ENCODE peak calls at places on chromosomes 5 and 9, in ten cellular contexts. X is IMR-90, N is GM23338, E is tibial artery, S is pancreas, Q is lower lobe of right lung, I is right lobe of liver, A is fibroblast of lung, H is esophagus muscularis mucosa, U is thoracic aorta. P is an unnamed sample.

GRCh38 chr9:81318571-81318970 is 370.8 kb downstream of the TLE1 start:
- DNase-seq in X (peak; percentile 72), E (no peak), N (no peak), Q (no peak), U (no peak), I (no peak), H (no peak), S (no peak), A (peak; percentile 49), P (peak; percentile 32)

GRCh38 chr5:5209510-5210286 is 69.6 kb downstream of the ADAMTS16 start:
- DNase-seq in N (no peak), E (no peak), U (no peak), X (no peak), I (no peak), S (no peak), H (no peak), A (no peak), Q (no peak), P (no peak)

GRCh38 chr9:92947268-92948031 is at the start of gene FGD3:
- DNase-seq in X (no peak), H (no peak), S (peak; percentile 46), A (no peak), I (no peak), N (peak; percentile 46), U (no peak), E (no peak), Q (no peak), P (no peak)

GRCh38 chr9:106581973-106582372 is 281.0 kb upstream of the ZNF462 start:
- DNase-seq in E (no peak), S (no peak), X (no peak), Q (no peak), A (no peak), I (no peak), U (no peak), N (no peak), H (no peak), P (no peak)

GRCh38 chr9:110033869-110034268 is 174.1 kb downstream of the C9orf152 start:
- DNase-seq in I (no peak), Q (no peak), X (no peak), H (no peak), N (peak; percentile 48), A (no peak), S (no peak), E (no peak), U (no peak), P (no peak)

GRCh38 chr9:91056917-91057316 is 255.3 kb downstream of the SYK start:
- DNase-seq in X (peak; percentile 60), Q (no peak), A (peak; percentile 33), I (no peak), U (no peak), E (no peak), H (no peak), S (no peak), N (no peak), P (peak; percentile 15)

GRCh38 chr9:35603506-35603985 is 1.5 kb upstream of the TESK1 start:
- DNase-seq in X (peak; percentile 86), H (peak; percentile 95), U (no peak), I (peak; percentile 40), A (peak; percentile 91), S (no peak), Q (peak; percentile 66), N (peak; percentile 9), E (peak; percentile 94), P (peak; percentile 53)

GRCh38 chr5:171712616-171713015 is 73.0 kb upstream of the SMIM23 start:
- DNase-seq in U (no peak), E (no peak), S (no peak), Q (no peak), I (no peak), N (no peak), H (peak; percentile 68), X (no peak), A (peak; percentile 18), P (no peak)

GRCh38 chr5:147734839-147735238 is 47.7 kb downstream of the JAKMIP2 start:
- DNase-seq in H (no peak), A (no peak), S (no peak), U (no peak), I (no peak), E (no peak), Q (no peak), N (peak; percentile 52), X (no peak), P (no peak)

GRCh38 chr5:83000448-83000847 is 76.7 kb downstream of the TMEM167A start:
- DNase-seq in I (no peak), H (no peak), S (no peak), X (peak; percentile 2), A (peak; percentile 29), E (no peak), Q (no peak), N (no peak), U (no peak), P (no peak)

GRCh38 chr5:34516686-34517085 is 139.4 kb upstream of the RAI14 start:
- DNase-seq in N (no peak), E (no peak), U (no peak), S (no peak), H (no peak), X (no peak), A (no peak), I (no peak), Q (no peak), P (no peak)

GRCh38 chr9:88988796-88989641 is 2.2 kb upstream of the S1PR3 start:
- DNase-seq in I (no peak), X (peak; percentile 69), A (peak; percentile 55), U (no peak), N (no peak), E (peak; percentile 39), Q (no peak), H (no peak), S (no peak), P (no peak)

GRCh38 chr5:95823738-95824609 is 1.4 kb upstream of the GLRX start:
- DNase-seq in I (peak; percentile 60), N (peak; percentile 24), E (peak; percentile 84), Q (peak; percentile 75), S (no peak), U (no peak), H (no peak), X (peak; percentile 97), A (peak; percentile 93), P (peak; percentile 91)

GRCh38 chr5:103505581-103506305 is 56.8 kb downstream of the NUDT12 start:
- DNase-seq in N (no peak), I (no peak), E (no peak), A (peak; percentile 91), X (peak; percentile 79), H (no peak), Q (no peak), S (no peak), U (no peak), P (peak; percentile 66)

GRCh38 chr5:103503065-103503464 is 59.5 kb downstream of the NUDT12 start:
- DNase-seq in U (no peak), E (no peak), A (no peak), X (no peak), Q (no peak), H (no peak), N (no peak), I (no peak), S (no peak), P (no peak)

GRCh38 chr5:103498800-103499199 is 63.8 kb downstream of the NUDT12 start:
- DNase-seq in N (peak; percentile 47), Q (no peak), I (no peak), U (no peak), S (no peak), A (no peak), H (no peak), E (no peak), X (no peak), P (no peak)

GRCh38 chr5:103499236-103499635 is 63.4 kb downstream of the NUDT12 start:
- DNase-seq in Q (no peak), U (no peak), X (no peak), S (no peak), N (peak; percentile 38), I (no peak), E (no peak), A (no peak), H (no peak), P (no peak)

GRCh38 chr5:103502651-103503050 is 59.9 kb downstream of the NUDT12 start:
- DNase-seq in H (no peak), S (no peak), U (no peak), A (no peak), I (no peak), X (no peak), Q (no peak), E (no peak), N (no peak), P (no peak)
- TF ChIP-seq CTCF in H (no peak), S (no peak), U (no peak), A (no peak), I (no peak), X (no peak), Q (no peak), E (no peak), N (no peak), P (no peak)

DNA sequence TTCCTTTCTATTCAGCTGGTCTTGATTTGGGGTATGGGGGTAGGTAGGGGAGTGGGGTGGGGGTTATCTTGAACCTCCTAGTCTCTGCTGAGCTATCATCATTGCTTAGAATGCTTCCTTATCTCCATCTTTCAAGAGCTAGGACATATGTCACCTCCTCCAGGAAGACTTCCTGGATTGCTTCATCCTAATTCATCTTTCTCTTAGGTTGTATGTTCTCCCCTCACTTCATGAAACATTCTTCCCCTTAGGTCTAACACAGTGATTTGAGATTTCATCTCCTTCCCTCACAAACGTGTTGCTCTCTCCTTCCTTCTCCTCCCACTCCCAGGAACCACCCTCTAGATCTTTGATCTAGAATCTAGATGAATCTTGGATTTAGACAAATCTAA is 2.4 kb upstream of the SYNPO start:
- DNase-seq in S (no peak), U (no peak), N (no peak), H (no peak), X (no peak), I (no peak), Q (no peak), A (no peak), E (no peak), P (no peak)
- H3K27ac ChIP-seq in S (peak overlapping the region; percentile 58), U (peak overlapping the region; percentile 94), N (no peak overlapping the region), H (peak overlapping the region; percentile 79), X (peak overlapping the region; percentile 88), I (peak overlapping the region; percentile 91), Q (peak overlapping the region; percentile 79), A (no peak overlapping the region), E (peak overlapping the region; percentile 86), P (no peak overlapping the region)

GRCh38 chr5:136638084-136638483 is 272.7 kb upstream of the TRPC7 start:
- DNase-seq in N (no peak), I (no peak), Q (no peak), S (no peak), A (no peak), H (no peak), X (no peak), E (no peak), U (no peak), P (no peak)
- H3K27me3 ChIP-seq in N (no peaks in the 10 kb centered on the region), I (no peaks in the 10 kb centered on the region), Q (no peaks in the 10 kb centered on the region), S (no peaks in the 10 kb centered on the region), A (no peaks in the 10 kb centered on the region), H (no peaks in the 10 kb centered on the region), X (no peaks in the 10 kb centered on the region), E (no peaks in the 10 kb centered on the region), U (no peaks in the 10 kb centered on the region), P (no peaks in the 10 kb centered on the region)

GRCh38 chr9:114614373-114614772 is 3.3 kb downstream of the TMEM268 start:
- DNase-seq in Q (no peak), A (no peak), X (no peak), U (no peak), E (no peak), H (no peak), N (peak; percentile 14), I (no peak), S (no peak), P (no peak)
- TF ChIP-seq CTCF in Q (no peak), A (no peak), X (no peak), U (no peak), E (no peak), H (no peak), N (peak; percentile 16), I (no peak), S (no peak), P (peak; percentile 11)

P was measured in brain microvascular endothelial cell.